ENCODE peak calls at places on chromosomes 5 and 9, in four cellular contexts. One of them, this sample, is unnamed.

GRCh38 chr5:40781843-40782409 is 16.2 kb downstream of the PRKAA1 start:
- DNase-seq in breast epithelium: no peak
- DNase-seq in psoas muscle: no peak
- DNase-seq in fibroblast of lung: peak
- DNase-seq in this sample: no peak

GRCh38 chr9:83219154-83219923 is 156.4 kb upstream of the RASEF start:
- DNase-seq in fibroblast of lung: peak
- DNase-seq in psoas muscle: peak
- DNase-seq in breast epithelium: peak
- DNase-seq in this sample: peak

GRCh38 chr9:120567874-120568273 is 12.1 kb downstream of the CDK5RAP2 start:
- DNase-seq in breast epithelium: no peak
- DNase-seq in psoas muscle: no peak
- DNase-seq in fibroblast of lung: no peak
- DNase-seq in this sample: no peak

GRCh38 chr5:34957857-34958690 is 28.7 kb downstream of the DNAJC21 start:
- DNase-seq in breast epithelium: no peak
- DNase-seq in fibroblast of lung: peak
- DNase-seq in psoas muscle: no peak
- DNase-seq in this sample: no peak

GRCh38 chr5:80711938-80712337 is 57.2 kb upstream of the DHFR start:
- DNase-seq in breast epithelium: no peak
- DNase-seq in fibroblast of lung: peak
- DNase-seq in psoas muscle: no peak
- DNase-seq in this sample: no peak

GRCh38 chr5:146580237-146580636 is 64.2 kb upstream of the GPR151 start:
- DNase-seq in fibroblast of lung: no peak
- DNase-seq in breast epithelium: no peak
- DNase-seq in psoas muscle: no peak
- DNase-seq in this sample: no peak

GRCh38 chr9:98551511-98552286 is 157.0 kb downstream of the GABBR2 start:
- DNase-seq in breast epithelium: peak
- DNase-seq in fibroblast of lung: peak
- DNase-seq in psoas muscle: no peak
- DNase-seq in this sample: no peak

GRCh38 chr5:79561525-79561893 is 47.6 kb upstream of the HOMER1 start:
- DNase-seq in fibroblast of lung: no peak
- DNase-seq in psoas muscle: no peak
- DNase-seq in breast epithelium: no peak
- DNase-seq in this sample: no peak

GRCh38 chr9:76297721-76298239 is 96.4 kb downstream of the RFK start:
- DNase-seq in fibroblast of lung: peak
- DNase-seq in psoas muscle: peak
- DNase-seq in breast epithelium: peak
- DNase-seq in this sample: no peak

GRCh38 chr5:151414536-151414935 is 32.9 kb upstream of the SLC36A1 start:
- DNase-seq in psoas muscle: no peak
- DNase-seq in breast epithelium: no peak
- DNase-seq in fibroblast of lung: no peak
- DNase-seq in this sample: no peak

GRCh38 chr5:24472518-24472917 is 172.3 kb downstream of the CDH10 start:
- DNase-seq in breast epithelium: no peak
- DNase-seq in fibroblast of lung: no peak
- DNase-seq in psoas muscle: no peak
- DNase-seq in this sample: no peak

GRCh38 chr5:133106761-133107572 is 55.2 kb downstream of the HSPA4 start:
- DNase-seq in psoas muscle: no peak
- DNase-seq in breast epithelium: no peak
- DNase-seq in fibroblast of lung: no peak
- DNase-seq in this sample: no peak

GRCh38 chr5:127302509-127302908 is 11.9 kb downstream of the MEGF10 start:
- DNase-seq in breast epithelium: no peak
- DNase-seq in fibroblast of lung: no peak
- DNase-seq in psoas muscle: no peak
- DNase-seq in this sample: no peak

GRCh38 chr5:36450229-36451024 is 148.7 kb upstream of the RANBP3L start:
- DNase-seq in fibroblast of lung: peak
- DNase-seq in breast epithelium: no peak
- DNase-seq in psoas muscle: no peak
- DNase-seq in this sample: no peak

GRCh38 chr5:108661590-108662219 is 86.0 kb upstream of the FER start:
- DNase-seq in breast epithelium: no peak
- DNase-seq in psoas muscle: no peak
- DNase-seq in fibroblast of lung: peak
- DNase-seq in this sample: no peak

GRCh38 chr5:67166460-67166871 is 30.1 kb downstream of the CD180 start:
- DNase-seq in fibroblast of lung: no peak
- DNase-seq in breast epithelium: peak
- DNase-seq in psoas muscle: peak
- DNase-seq in this sample: no peak

GRCh38 chr5:55307383-55308253 is at the start of the genes DHX29 and MTREX:
- DNase-seq in fibroblast of lung: peak
- DNase-seq in psoas muscle: peak
- DNase-seq in breast epithelium: peak
- DNase-seq in this sample: peak

GRCh38 chr5:8456846-8457186 is 587.9 kb downstream of the MTRR start:
- DNase-seq in breast epithelium: no peak
- DNase-seq in psoas muscle: no peak
- DNase-seq in fibroblast of lung: no peak
- DNase-seq in this sample: no peak

GRCh38 chr5:156232251-156232869 is 94.6 kb upstream of the SGCD start:
- DNase-seq in psoas muscle: no peak
- DNase-seq in breast epithelium: no peak
- DNase-seq in fibroblast of lung: no peak
- DNase-seq in this sample: no peak

GRCh38 chr5:79845448-79846197 is 145.4 kb downstream of the MTX3 start:
- DNase-seq in fibroblast of lung: peak
- DNase-seq in psoas muscle: no peak
- DNase-seq in breast epithelium: no peak
- DNase-seq in this sample: no peak

GRCh38 chr9:127724012-127724411 is 8.1 kb downstream of the TTC16 start:
- DNase-seq in fibroblast of lung: no peak
- DNase-seq in psoas muscle: peak
- DNase-seq in breast epithelium: no peak
- DNase-seq in this sample: no peak

GRCh38 chr5:62901001-62901400 is 322.4 kb downstream of the LRRC70 start:
- DNase-seq in fibroblast of lung: no peak
- DNase-seq in breast epithelium: no peak
- DNase-seq in psoas muscle: no peak
- DNase-seq in this sample: no peak

GRCh38 chr9:82923410-82924242 is 139.3 kb downstream of the RASEF start:
- DNase-seq in psoas muscle: no peak
- DNase-seq in breast epithelium: no peak
- DNase-seq in fibroblast of lung: peak
- DNase-seq in this sample: no peak

GRCh38 chr9:85020791-85021190 is 351.3 kb downstream of the NTRK2 start:
- DNase-seq in psoas muscle: no peak
- DNase-seq in breast epithelium: no peak
- DNase-seq in fibroblast of lung: peak
- DNase-seq in this sample: no peak

GRCh38 chr9:137267933-137268355 is 9.6 kb upstream of the TOR4A start:
- DNase-seq in psoas muscle: no peak
- DNase-seq in breast epithelium: no peak
- DNase-seq in fibroblast of lung: no peak
- DNase-seq in this sample: no peak

GRCh38 chr5:130652178-130652577 is 512.9 kb downstream of the HINT1 start:
- DNase-seq in fibroblast of lung: peak
- DNase-seq in psoas muscle: no peak
- DNase-seq in breast epithelium: no peak
- DNase-seq in this sample: no peak

GRCh38 chr5:107808671-107809137 is 138.0 kb upstream of the EFNA5 start:
- DNase-seq in fibroblast of lung: peak
- DNase-seq in psoas muscle: no peak
- DNase-seq in breast epithelium: no peak
- DNase-seq in this sample: peak

GRCh38 chr9:91814681-91815212 is 135.3 kb downstream of the ROR2 start:
- DNase-seq in breast epithelium: no peak
- DNase-seq in fibroblast of lung: no peak
- DNase-seq in psoas muscle: peak
- DNase-seq in this sample: no peak

GRCh38 chr9:95003694-95004451 is 277.4 kb downstream of the AOPEP start:
- DNase-seq in psoas muscle: peak
- DNase-seq in breast epithelium: no peak
- DNase-seq in fibroblast of lung: peak
- DNase-seq in this sample: no peak

GRCh38 chr5:122195784-122196394 is 66.5 kb downstream of the ZNF474 start:
- DNase-seq in psoas muscle: no peak
- DNase-seq in fibroblast of lung: peak
- DNase-seq in breast epithelium: no peak
- DNase-seq in this sample: no peak

GRCh38 chr5:30040483-30041116 is 1152.9 kb upstream of the CDH6 start:
- DNase-seq in breast epithelium: no peak
- DNase-seq in fibroblast of lung: peak
- DNase-seq in psoas muscle: no peak
- DNase-seq in this sample: no peak

GRCh38 chr5:140808889-140809291 is 2.0 kb downstream of the PCDHA4 start:
- DNase-seq in fibroblast of lung: no peak
- DNase-seq in psoas muscle: no peak
- DNase-seq in breast epithelium: no peak
- DNase-seq in this sample: no peak

GRCh38 chr9:134163374-134164196 is 779 bp downstream of the RNU6ATAC start:
- DNase-seq in psoas muscle: peak
- DNase-seq in fibroblast of lung: peak
- DNase-seq in breast epithelium: no peak
- DNase-seq in this sample: no peak

GRCh38 chr5:6595405-6595804 is 37.4 kb downstream of the NSUN2 start:
- DNase-seq in breast epithelium: no peak
- DNase-seq in psoas muscle: no peak
- DNase-seq in fibroblast of lung: no peak
- DNase-seq in this sample: no peak

GRCh38 chr5:130955041-130955440 is 210.0 kb downstream of the HINT1 start:
- DNase-seq in fibroblast of lung: no peak
- DNase-seq in breast epithelium: no peak
- DNase-seq in psoas muscle: no peak
- DNase-seq in this sample: no peak

GRCh38 chr5:120682851-120683250 is 218.8 kb downstream of the PRR16 start:
- DNase-seq in breast epithelium: no peak
- DNase-seq in psoas muscle: no peak
- DNase-seq in fibroblast of lung: peak
- DNase-seq in this sample: no peak

GRCh38 chr5:120678279-120678678 is 214.2 kb downstream of the PRR16 start:
- DNase-seq in breast epithelium: no peak
- DNase-seq in psoas muscle: no peak
- DNase-seq in fibroblast of lung: peak
- DNase-seq in this sample: no peak

GRCh38 chr5:120683580-120683979 is 219.5 kb downstream of the PRR16 start:
- DNase-seq in fibroblast of lung: peak
- DNase-seq in breast epithelium: no peak
- DNase-seq in psoas muscle: no peak
- DNase-seq in this sample: no peak

GRCh38 chr5:120684749-120685415 is 220.8 kb downstream of the PRR16 start:
- DNase-seq in breast epithelium: no peak
- DNase-seq in psoas muscle: no peak
- DNase-seq in fibroblast of lung: peak
- DNase-seq in this sample: no peak

GRCh38 chr5:120684213-120684612 is 220.1 kb downstream of the PRR16 start:
- DNase-seq in psoas muscle: no peak
- DNase-seq in fibroblast of lung: peak
- DNase-seq in breast epithelium: no peak
- DNase-seq in this sample: no peak
- TF ChIP-seq CTCF in psoas muscle: no peak
- TF ChIP-seq CTCF in fibroblast of lung: peak
- TF ChIP-seq CTCF in breast epithelium: no peak
- TF ChIP-seq CTCF in this sample: no peak

DNA sequence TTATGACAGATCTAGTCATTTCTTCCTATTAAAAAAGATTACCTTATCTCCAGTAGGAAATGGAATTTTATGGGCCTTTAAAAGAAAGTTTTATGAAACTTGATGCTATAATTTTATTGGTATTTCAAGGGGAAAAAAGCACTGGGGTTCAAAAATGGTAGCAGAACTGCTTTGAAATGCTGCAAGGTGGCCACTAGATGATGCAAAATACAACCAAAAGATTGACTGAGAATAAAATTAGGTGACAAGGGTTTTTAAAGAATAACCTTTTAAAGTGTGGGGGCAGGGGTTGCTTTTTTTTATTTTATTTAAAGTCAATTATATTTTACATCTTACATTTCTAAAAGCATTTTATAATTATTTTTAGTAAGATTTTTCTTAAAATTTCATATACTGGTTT is 61.7 kb downstream of the KLF9 start:
- DNase-seq in fibroblast of lung: no peak
- DNase-seq in psoas muscle: no peak
- DNase-seq in breast epithelium: no peak
- DNase-seq in this sample: no peak
- TF ChIP-seq CTCF in fibroblast of lung: peak
- TF ChIP-seq CTCF in psoas muscle: peak
- TF ChIP-seq CTCF in breast epithelium: peak
- TF ChIP-seq CTCF in this sample: no peak

GRCh38 chr5:98275980-98276379 is 497.5 kb upstream of the RGMB start:
- DNase-seq in breast epithelium: no peak
- DNase-seq in fibroblast of lung: no peak
- DNase-seq in psoas muscle: no peak
- DNase-seq in this sample: no peak
- TF ChIP-seq CTCF in breast epithelium: no peak
- TF ChIP-seq CTCF in fibroblast of lung: no peak
- TF ChIP-seq CTCF in psoas muscle: no peak
- TF ChIP-seq CTCF in this sample: peak

DNA sequence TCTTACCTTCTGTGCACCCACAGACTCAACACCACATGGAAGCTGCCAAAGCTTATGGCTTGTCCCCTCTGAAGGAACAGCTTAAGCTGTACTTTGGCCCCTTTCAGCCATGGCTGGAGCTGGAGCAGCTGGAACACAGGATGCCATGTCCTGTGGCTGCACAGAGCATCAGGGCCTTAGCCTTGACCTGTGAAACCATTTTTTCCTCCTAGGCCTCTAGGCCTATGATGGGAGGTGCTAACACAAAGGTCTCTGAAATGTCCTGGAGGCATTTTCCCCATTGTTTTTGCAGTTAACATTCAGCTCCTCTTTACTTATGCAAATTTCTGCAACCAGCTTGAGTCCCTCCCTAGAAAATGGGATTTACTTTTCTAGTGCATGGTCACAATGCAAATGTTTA is 461.4 kb upstream of the TYRP1 start:
- DNase-seq in fibroblast of lung: no peak
- DNase-seq in psoas muscle: no peak
- DNase-seq in breast epithelium: no peak
- DNase-seq in this sample: no peak
- TF ChIP-seq CTCF in fibroblast of lung: no peak
- TF ChIP-seq CTCF in psoas muscle: no peak
- TF ChIP-seq CTCF in breast epithelium: no peak
- TF ChIP-seq CTCF in this sample: no peak

This sample was measured in mesothelial cell of epicardium.